ENCODE peak calls at places on chromosome 4, in five cellular contexts. U is frontal cortex, K is NCI-H1694 treated with DMSO at 0.1 percent for 48 hours, A is NAMALWA, Q is T-helper 2 cell. N is an unnamed sample.

GRCh38 chr4:1035510-1035909 is 24.1 kb downstream of the FGFRL1 start:
- DNase-seq in U (peak), K (no peak), A (no peak), Q (no peak), N (no peak)

GRCh38 chr4:148962539-148963290 is 520.5 kb upstream of the NR3C2 start:
- DNase-seq in U (no peak), K (no peak), A (no peak), Q (no peak), N (no peak)

GRCh38 chr4:6974138-6974848 is 64.7 kb downstream of the TBC1D14 start:
- DNase-seq in U (peak), K (peak), A (peak), Q (peak), N (peak)

GRCh38 chr4:163866728-163867313 is 372.3 kb downstream of the TMA16 start:
- DNase-seq in U (no peak), K (no peak), A (no peak), Q (no peak), N (no peak)

GRCh38 chr4:91502365-91502764 is 801.4 kb upstream of the GRID2 start:
- DNase-seq in U (no peak), K (peak), A (peak), Q (no peak), N (no peak)

GRCh38 chr4:80071643-80072606 is 1.1 kb downstream of the ANTXR2 start:
- DNase-seq in U (no peak), K (peak), A (peak), Q (peak), N (no peak)

GRCh38 chr4:109368661-109369060 is 65.0 kb upstream of the SEC24B start:
- DNase-seq in U (no peak), K (no peak), A (no peak), Q (no peak), N (no peak)

GRCh38 chr4:142801966-142802365 is 44.1 kb downstream of the INPP4B start:
- DNase-seq in U (no peak), K (no peak), A (no peak), Q (no peak), N (no peak)

GRCh38 chr4:80452768-80453167 is 117.2 kb downstream of the CFAP299 start:
- DNase-seq in U (no peak), K (no peak), A (no peak), Q (no peak), N (no peak)

GRCh38 chr4:189202869-189203271 is 737.8 kb upstream of the FRG1 start:
- DNase-seq in U (no peak), K (no peak), A (peak), Q (no peak), N (no peak)

GRCh38 chr4:81421346-81422218 is 50.1 kb downstream of the RASGEF1B start:
- DNase-seq in U (no peak), K (no peak), A (peak), Q (no peak), N (no peak)

GRCh38 chr4:79212311-79212710 is 113.5 kb downstream of the NAA11 start:
- DNase-seq in U (no peak), K (no peak), A (no peak), Q (no peak), N (no peak)

GRCh38 chr4:88107406-88108107 is 50.9 kb downstream of the ABCG2 start:
- DNase-seq in U (no peak), K (no peak), A (no peak), Q (no peak), N (no peak)

GRCh38 chr4:153471691-153472080 is 5.5 kb downstream of the TMEM131L start:
- DNase-seq in U (no peak), K (no peak), A (peak), Q (no peak), N (no peak)

GRCh38 chr4:22237155-22237751 is 278.6 kb downstream of the ADGRA3 start:
- DNase-seq in U (no peak), K (no peak), A (peak), Q (no peak), N (peak)

GRCh38 chr4:102437111-102437510 is 64.0 kb upstream of the NFKB1 start:
- DNase-seq in U (no peak), K (no peak), A (no peak), Q (no peak), N (no peak)

GRCh38 chr4:97942951-97943350 is 200.3 kb downstream of the STPG2 start:
- DNase-seq in U (no peak), K (no peak), A (no peak), Q (no peak), N (no peak)

GRCh38 chr4:10810411-10810810 is 125.8 kb upstream of the CLNK start:
- DNase-seq in U (no peak), K (no peak), A (no peak), Q (no peak), N (no peak)

GRCh38 chr4:17138847-17139246 is 240.4 kb upstream of the LDB2 start:
- DNase-seq in U (no peak), K (no peak), A (no peak), Q (no peak), N (no peak)

GRCh38 chr4:105194328-105195231 is 47.9 kb downstream of the TET2 start:
- DNase-seq in U (no peak), K (no peak), A (no peak), Q (no peak), N (no peak)

GRCh38 chr4:153931804-153932203 is 142.9 kb upstream of the SFRP2 start:
- DNase-seq in U (no peak), K (no peak), A (no peak), Q (no peak), N (no peak)

GRCh38 chr4:91488946-91489345 is 814.8 kb upstream of the GRID2 start:
- DNase-seq in U (no peak), K (no peak), A (no peak), Q (no peak), N (no peak)

GRCh38 chr4:125303821-125304220 is 10.9 kb upstream of the FAT4 start:
- DNase-seq in U (no peak), K (no peak), A (no peak), Q (no peak), N (no peak)

GRCh38 chr4:52106701-52107100 is 55.6 kb downstream of the SPATA18 start:
- DNase-seq in U (no peak), K (peak), A (no peak), Q (no peak), N (no peak)

GRCh38 chr4:176376032-176376614 is 56.4 kb downstream of the SPCS3 start:
- DNase-seq in U (peak), K (peak), A (peak), Q (no peak), N (peak)

GRCh38 chr4:24686866-24687672 is 102.7 kb upstream of the DHX15 start:
- DNase-seq in U (no peak), K (no peak), A (peak), Q (no peak), N (no peak)

GRCh38 chr4:128868758-128869157 is 59.3 kb downstream of the JADE1 start:
- DNase-seq in U (no peak), K (no peak), A (no peak), Q (no peak), N (no peak)

GRCh38 chr4:1345905-1346780 is 865 bp upstream of the UVSSA start:
- DNase-seq in U (peak), K (peak), A (peak), Q (no peak), N (peak)

GRCh38 chr4:106650701-106651100 is 282.1 kb upstream of the GIMD1 start:
- DNase-seq in U (no peak), K (no peak), A (no peak), Q (no peak), N (no peak)

GRCh38 chr4:5710065-5710961 is 688 bp upstream of the EVC start:
- DNase-seq in U (no peak), K (no peak), A (no peak), Q (no peak), N (peak)

GRCh38 chr4:121676388-121677075 is 20.2 kb downstream of the ANXA5 start:
- DNase-seq in U (no peak), K (no peak), A (no peak), Q (no peak), N (no peak)

GRCh38 chr4:127425202-127425845 is 207.4 kb upstream of the INTU start:
- DNase-seq in U (no peak), K (no peak), A (no peak), Q (no peak), N (no peak)

GRCh38 chr4:71009091-71009490 is 15.6 kb downstream of the DCK start:
- DNase-seq in U (no peak), K (no peak), A (no peak), Q (no peak), N (no peak)

GRCh38 chr4:77917601-77918000 is 55.0 kb downstream of the MRPL1 start:
- DNase-seq in U (no peak), K (no peak), A (no peak), Q (no peak), N (no peak)

GRCh38 chr4:169655401-169655800 is 35.0 kb downstream of the CLCN3 start:
- DNase-seq in U (no peak), K (no peak), A (no peak), Q (no peak), N (no peak)

GRCh38 chr4:15002659-15003440 is 569 bp downstream of the CPEB2 start:
- DNase-seq in U (peak), K (no peak), A (peak), Q (peak), N (peak)

GRCh38 chr4:156929706-156930105 is 41.9 kb downstream of the PDGFC start:
- DNase-seq in U (no peak), K (no peak), A (no peak), Q (no peak), N (no peak)

GRCh38 chr4:183142566-183143545 is 43.8 kb downstream of the WWC2 start:
- DNase-seq in U (no peak), K (no peak), A (no peak), Q (no peak), N (no peak)

N was measured in cerebellar cortex.